ENCODE peak calls at places on chromosomes 5 and 9, in six cellular contexts. H, B, L, G, X and Q are unnamed samples.

GRCh38 chr5:133599600-133599999 is 12.7 kb downstream of the FSTL4 start:
- DNase-seq in X (no peak), B (no peak), H (no peak), G (no peak), L (no peak), Q (no peak)

GRCh38 chr9:136947955-136948510 is 3.0 kb downstream of the C8G start:
- DNase-seq in H (peak; percentile 81), G (peak; percentile 64), B (no peak), L (no peak), X (no peak), Q (no peak)

GRCh38 chr9:81562221-81563019 is 126.9 kb downstream of the TLE1 start:
- DNase-seq in H (peak; percentile 51), X (peak; percentile 100), B (peak; percentile 64), L (peak; percentile 50), G (peak; percentile 73), Q (no peak)

GRCh38 chr9:105994970-105995369 is 300.6 kb downstream of the TMEM38B start:
- DNase-seq in B (no peak), X (peak; percentile 13), H (peak; percentile 11), L (peak; percentile 10), G (no peak), Q (no peak)

GRCh38 chr9:133945314-133945975 is 46.7 kb downstream of the VAV2 start:
- DNase-seq in B (no peak), L (no peak), X (no peak), H (no peak), G (no peak), Q (no peak)

GRCh38 chr5:89313804-89314588 is 431.0 kb upstream of the MEF2C start:
- DNase-seq in H (no peak), X (peak; percentile 92), L (peak; percentile 93), B (no peak), G (no peak), Q (peak; percentile 15)

GRCh38 chr9:33331411-33331891 is 41.1 kb downstream of the NFX1 start:
- DNase-seq in H (no peak), X (no peak), L (no peak), B (no peak), G (no peak), Q (no peak)

GRCh38 chr5:73668422-73669116 is 42.6 kb downstream of the ARHGEF28 start:
- DNase-seq in H (no peak), B (no peak), G (no peak), L (no peak), X (peak; percentile 74), Q (peak; percentile 3)

GRCh38 chr5:172740483-172741205 is 30.4 kb downstream of the DUSP1 start:
- DNase-seq in L (peak; percentile 94), X (peak; percentile 79), B (peak; percentile 71), H (peak; percentile 80), G (no peak), Q (no peak)

GRCh38 chr5:138975098-138975847 is 100.1 kb upstream of the LRRTM2 start:
- DNase-seq in B (peak; percentile 81), X (peak; percentile 52), G (no peak), L (peak; percentile 92), H (no peak), Q (no peak)

GRCh38 chr9:90801507-90802289 is at the start of gene SYK:
- DNase-seq in H (no peak), L (no peak), G (no peak), X (no peak), B (no peak), Q (no peak)

GRCh38 chr9:98795970-98796363 is 388 bp downstream of the ANKS6 start:
- DNase-seq in H (no peak), B (no peak), G (no peak), X (no peak), L (no peak), Q (no peak)

GRCh38 chr5:161064800-161065199 is 212.8 kb upstream of the ATP10B start:
- DNase-seq in G (no peak), X (no peak), B (no peak), H (no peak), L (no peak), Q (no peak)

GRCh38 chr5:141319202-141319601 is 1.4 kb downstream of the TAF7 start:
- DNase-seq in L (peak; percentile 29), X (no peak), H (no peak), B (no peak), G (no peak), Q (no peak)

GRCh38 chr5:5432020-5432707 is 9.7 kb downstream of the ICE1 start:
- DNase-seq in B (no peak), G (no peak), L (peak; percentile 61), X (no peak), H (no peak), Q (no peak)

GRCh38 chr9:130526193-130526853 is 53.1 kb upstream of the FUBP3 start:
- DNase-seq in X (no peak), L (no peak), B (no peak), G (no peak), H (no peak), Q (no peak)

GRCh38 chr5:91070761-91071429 is 312.2 kb downstream of the ARRDC3 start:
- DNase-seq in X (no peak), B (no peak), L (no peak), H (no peak), G (no peak), Q (no peak)

GRCh38 chr9:130897848-130898551 is 1.4 kb upstream of the QRFP start:
- DNase-seq in L (no peak), B (no peak), H (no peak), G (no peak), X (no peak), Q (no peak)

GRCh38 chr5:133952729-133953567 is 15.5 kb downstream of the C5orf15 start:
- DNase-seq in L (peak; percentile 95), X (no peak), G (no peak), B (peak; percentile 70), H (no peak), Q (no peak)

GRCh38 chr5:9739135-9739534 is 109.0 kb upstream of the TAS2R1 start:
- DNase-seq in G (no peak), B (no peak), L (no peak), X (no peak), H (no peak), Q (no peak)

DNA sequence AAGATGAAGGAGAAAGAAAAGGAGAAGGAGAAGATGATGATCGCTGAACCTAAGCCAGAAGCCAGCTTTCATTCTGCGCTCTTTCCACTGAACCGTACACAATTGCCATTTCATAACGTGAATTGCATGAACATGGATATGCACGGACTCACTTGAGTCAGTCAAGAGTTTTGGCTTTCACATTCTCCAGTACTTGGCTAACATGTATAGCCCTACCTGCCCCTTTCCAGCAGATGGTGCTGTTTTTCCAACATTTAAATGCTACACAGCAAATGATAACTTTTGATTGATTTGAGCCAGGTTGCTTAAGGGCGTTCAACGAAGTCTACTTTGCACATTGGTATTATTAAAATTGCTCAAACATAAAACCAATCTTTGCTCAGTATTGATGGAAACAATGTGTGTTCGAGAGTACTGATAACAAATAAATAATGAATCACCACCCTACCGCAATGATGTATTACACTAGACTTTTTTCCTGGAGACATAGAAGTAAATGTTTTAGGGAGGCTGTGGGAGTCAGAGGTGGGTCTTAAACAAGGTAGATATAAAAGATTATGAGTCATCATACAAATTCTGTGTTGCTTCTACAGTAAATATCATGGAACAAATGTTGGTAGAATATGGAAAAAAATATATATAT is 196.4 kb downstream of the TRPM3 start:
- DNase-seq in X (peak; percentile 41), G (peak; percentile 56), L (peak; percentile 81), B (peak; percentile 20), H (peak; percentile 65), Q (peak; percentile 44)
- H3K4me3 ChIP-seq in X (no peak overlapping the region), G (no peak overlapping the region), L (peak overlapping the region; percentile 13), B (no peak overlapping the region), H (no peak overlapping the region), Q (no peak overlapping the region)

DNA sequence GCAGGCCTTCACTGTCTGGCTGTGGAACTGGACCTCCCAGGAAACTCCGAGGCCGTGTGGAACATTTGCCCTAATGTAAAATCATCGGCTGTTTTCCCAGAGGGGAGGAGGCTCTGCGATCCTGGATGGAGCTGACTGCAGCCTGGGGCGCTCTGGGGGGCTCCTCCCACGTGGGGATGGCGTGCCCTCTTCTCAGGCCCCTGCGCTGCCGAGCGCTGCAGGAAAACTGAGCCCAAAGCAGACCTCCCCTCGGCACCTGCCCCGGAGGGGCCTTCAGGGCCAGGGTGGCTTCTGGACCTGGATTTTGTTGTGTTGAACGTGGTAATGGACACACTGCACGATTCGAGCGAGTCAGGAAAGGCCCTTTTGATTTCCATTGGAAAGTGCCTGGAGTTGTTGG is 23.9 kb downstream of the HNRNPH1 start:
- DNase-seq in X (no peak), L (no peak), G (no peak), H (no peak), B (no peak), Q (no peak)
- H3K4me3 ChIP-seq in X (no peak overlapping the region), L (no peak overlapping the region), G (no peak overlapping the region), H (no peak overlapping the region), B (no peak overlapping the region), Q (no peak overlapping the region)

GRCh38 chr5:44389410-44389879 is at the start of gene FGF10:
- DNase-seq in L (no peak), X (no peak), G (no peak), B (peak; percentile 25), H (no peak), Q (no peak)

GRCh38 chr5:44387911-44388310 is 1.3 kb downstream of the FGF10 start:
- DNase-seq in G (no peak), B (no peak), H (no peak), L (no peak), X (no peak), Q (no peak)

GRCh38 chr5:44388504-44389409 is 463 bp downstream of the FGF10 start:
- DNase-seq in B (peak; percentile 17), X (no peak), L (no peak), G (no peak), H (no peak), Q (no peak)

GRCh38 chr5:44385236-44385940 is 3.8 kb downstream of the FGF10 start:
- DNase-seq in G (no peak), H (no peak), B (no peak), L (no peak), X (no peak), Q (no peak)

DNA sequence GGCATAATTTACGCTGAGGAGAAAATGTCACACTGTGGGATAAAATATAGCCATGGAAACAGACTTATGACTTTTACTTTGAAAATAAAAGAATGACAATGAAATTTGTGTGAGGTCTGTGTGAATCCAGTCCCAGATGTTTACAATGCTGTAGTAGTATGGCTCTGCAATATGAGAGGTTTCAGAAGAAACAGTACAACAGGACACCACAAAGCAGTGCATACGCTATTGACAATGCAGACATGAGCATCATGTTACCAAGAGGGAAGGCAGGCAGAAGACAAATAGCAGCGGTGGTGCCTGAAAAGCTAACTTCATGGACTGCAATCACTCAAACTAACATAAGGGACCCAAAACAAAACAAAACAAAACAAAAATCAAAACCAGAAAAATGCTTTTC is 1.8 kb downstream of the FGF10 start:
- DNase-seq in X (no peak), B (no peak), G (no peak), H (no peak), L (no peak), Q (no peak)
- H3K4me3 ChIP-seq in X (no peak overlapping the region), B (peak overlapping the region; percentile 49), G (no peak overlapping the region), H (no peak overlapping the region), L (no peak overlapping the region), Q (no peak overlapping the region)

GRCh38 chr5:38807570-38808461 is 38.0 kb upstream of the OSMR start:
- DNase-seq in B (no peak), G (no peak), X (no peak), L (peak; percentile 65), H (peak; percentile 38), Q (no peak)
- H3K4me3 ChIP-seq in B (no peak overlapping the region), G (no peak overlapping the region), X (no peak overlapping the region), L (no peak overlapping the region), H (no peak overlapping the region), Q (no peak overlapping the region)

DNA sequence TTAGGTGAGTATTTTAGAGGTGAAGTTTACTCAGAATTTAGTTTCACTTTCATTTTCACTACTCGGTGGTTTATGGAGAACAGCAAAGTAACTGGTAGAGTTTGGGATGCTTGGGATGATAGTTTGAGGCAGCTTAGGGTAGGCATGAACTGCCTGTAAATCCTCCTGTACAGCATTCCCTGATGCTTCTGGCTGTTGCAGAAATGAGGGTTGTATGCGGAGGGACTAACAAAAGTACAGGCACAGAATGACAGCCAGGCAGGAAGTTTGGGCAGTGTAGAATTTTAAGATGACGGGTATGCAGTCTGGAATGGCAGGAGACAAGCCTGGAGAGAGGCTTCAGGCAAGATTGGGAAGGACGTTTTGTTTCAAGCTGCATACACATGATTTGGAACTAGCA is 48.0 kb upstream of the FAM120AOS start:
- DNase-seq in L (no peak), H (no peak), G (no peak), X (no peak), B (no peak), Q (peak; percentile 16)
- H3K4me3 ChIP-seq in L (peak overlapping the region; percentile 26), H (peak overlapping the region; percentile 12), G (no peak overlapping the region), X (peak overlapping the region; percentile 17), B (peak overlapping the region; percentile 17), Q (peak overlapping the region; percentile 17)